ENCODE peak calls at places on chromosomes 2 and 18, in eight cellular contexts. One of them, this sample, is unnamed.
A peak's percentile ranks its signal among the peaks of the same experiment; 100 is the strongest.

GRCh38 chr2:11955314-11955713 is 208.9 kb downstream of the LPIN1 start:
- DNase-seq in spleen: no peak
- DNase-seq in thoracic aorta: no peak
- DNase-seq in heart left ventricle: no peak
- DNase-seq in ovary: no peak
- DNase-seq in fibroblast of the aortic adventitia: peak; percentile 18
- DNase-seq in activated CD8-positive, alpha-beta T cell treated with anti-CD3 and anti-CD28 coated beads for 36 hours: no peak
- DNase-seq in glutamatergic neuron: no peak
- DNase-seq in this sample: no peak

GRCh38 chr18:56632070-56633022 is 6.0 kb downstream of the TXNL1 start:
- DNase-seq in spleen: no peak
- DNase-seq in thoracic aorta: no peak
- DNase-seq in heart left ventricle: no peak
- DNase-seq in ovary: no peak
- DNase-seq in fibroblast of the aortic adventitia: no peak
- DNase-seq in activated CD8-positive, alpha-beta T cell treated with anti-CD3 and anti-CD28 coated beads for 36 hours: no peak
- DNase-seq in glutamatergic neuron: no peak
- DNase-seq in this sample: no peak

GRCh38 chr2:218217366-218218309 is 649 bp downstream of the ARPC2 start:
- DNase-seq in spleen: peak; percentile 95
- DNase-seq in thoracic aorta: no peak
- DNase-seq in heart left ventricle: peak; percentile 59
- DNase-seq in ovary: peak; percentile 51
- DNase-seq in fibroblast of the aortic adventitia: peak; percentile 31
- DNase-seq in activated CD8-positive, alpha-beta T cell treated with anti-CD3 and anti-CD28 coated beads for 36 hours: peak; percentile 88
- DNase-seq in glutamatergic neuron: peak; percentile 60
- DNase-seq in this sample: peak; percentile 73

GRCh38 chr2:118750959-118751565 is 96.4 kb downstream of the EN1 start:
- DNase-seq in spleen: no peak
- DNase-seq in thoracic aorta: no peak
- DNase-seq in heart left ventricle: no peak
- DNase-seq in ovary: no peak
- DNase-seq in fibroblast of the aortic adventitia: peak; percentile 88
- DNase-seq in activated CD8-positive, alpha-beta T cell treated with anti-CD3 and anti-CD28 coated beads for 36 hours: no peak
- DNase-seq in glutamatergic neuron: no peak
- DNase-seq in this sample: no peak

GRCh38 chr2:46471-47345 is at the start of gene FAM110C:
- DNase-seq in spleen: peak; percentile 80
- DNase-seq in thoracic aorta: peak; percentile 34
- DNase-seq in heart left ventricle: peak; percentile 49
- DNase-seq in ovary: peak; percentile 85
- DNase-seq in fibroblast of the aortic adventitia: peak; percentile 34
- DNase-seq in activated CD8-positive, alpha-beta T cell treated with anti-CD3 and anti-CD28 coated beads for 36 hours: peak; percentile 50
- DNase-seq in glutamatergic neuron: peak; percentile 38
- DNase-seq in this sample: no peak

GRCh38 chr2:201520201-201520600 is 68.7 kb downstream of the STRADB start:
- DNase-seq in spleen: no peak
- DNase-seq in thoracic aorta: no peak
- DNase-seq in heart left ventricle: no peak
- DNase-seq in ovary: no peak
- DNase-seq in fibroblast of the aortic adventitia: peak; percentile 53
- DNase-seq in activated CD8-positive, alpha-beta T cell treated with anti-CD3 and anti-CD28 coated beads for 36 hours: no peak
- DNase-seq in glutamatergic neuron: no peak
- DNase-seq in this sample: no peak

GRCh38 chr2:233426619-233427342 is 72.5 kb downstream of the DGKD start:
- DNase-seq in spleen: no peak
- DNase-seq in thoracic aorta: no peak
- DNase-seq in heart left ventricle: no peak
- DNase-seq in ovary: no peak
- DNase-seq in fibroblast of the aortic adventitia: peak; percentile 63
- DNase-seq in activated CD8-positive, alpha-beta T cell treated with anti-CD3 and anti-CD28 coated beads for 36 hours: peak; percentile 82
- DNase-seq in glutamatergic neuron: no peak
- DNase-seq in this sample: no peak

GRCh38 chr2:111119004-111119846 is 1.5 kb upstream of the BCL2L11 start:
- DNase-seq in spleen: peak; percentile 86
- DNase-seq in thoracic aorta: no peak
- DNase-seq in heart left ventricle: peak; percentile 11
- DNase-seq in ovary: peak; percentile 21
- DNase-seq in fibroblast of the aortic adventitia: no peak
- DNase-seq in activated CD8-positive, alpha-beta T cell treated with anti-CD3 and anti-CD28 coated beads for 36 hours: peak; percentile 70
- DNase-seq in glutamatergic neuron: peak; percentile 44
- DNase-seq in this sample: peak; percentile 30

GRCh38 chr2:74186038-74186437 is 7.4 kb upstream of the MOB1A start:
- DNase-seq in spleen: peak; percentile 82
- DNase-seq in thoracic aorta: no peak
- DNase-seq in heart left ventricle: peak; percentile 25
- DNase-seq in ovary: no peak
- DNase-seq in fibroblast of the aortic adventitia: no peak
- DNase-seq in activated CD8-positive, alpha-beta T cell treated with anti-CD3 and anti-CD28 coated beads for 36 hours: peak; percentile 63
- DNase-seq in glutamatergic neuron: no peak
- DNase-seq in this sample: peak; percentile 73

GRCh38 chr2:36336321-36336720 is 19.3 kb upstream of the CRIM1 start:
- DNase-seq in spleen: no peak
- DNase-seq in thoracic aorta: no peak
- DNase-seq in heart left ventricle: no peak
- DNase-seq in ovary: no peak
- DNase-seq in fibroblast of the aortic adventitia: no peak
- DNase-seq in activated CD8-positive, alpha-beta T cell treated with anti-CD3 and anti-CD28 coated beads for 36 hours: no peak
- DNase-seq in glutamatergic neuron: no peak
- DNase-seq in this sample: no peak

GRCh38 chr2:9473985-9474360 is 378 bp upstream of the IAH1 start:
- DNase-seq in spleen: peak; percentile 94
- DNase-seq in thoracic aorta: no peak
- DNase-seq in heart left ventricle: peak; percentile 35
- DNase-seq in ovary: peak; percentile 69
- DNase-seq in fibroblast of the aortic adventitia: peak; percentile 32
- DNase-seq in activated CD8-positive, alpha-beta T cell treated with anti-CD3 and anti-CD28 coated beads for 36 hours: peak; percentile 72
- DNase-seq in glutamatergic neuron: peak; percentile 54
- DNase-seq in this sample: peak; percentile 61

GRCh38 chr2:73210696-73211095 is 3.3 kb upstream of the SMYD5 start:
- DNase-seq in spleen: peak; percentile 52
- DNase-seq in thoracic aorta: no peak
- DNase-seq in heart left ventricle: no peak
- DNase-seq in ovary: no peak
- DNase-seq in fibroblast of the aortic adventitia: no peak
- DNase-seq in activated CD8-positive, alpha-beta T cell treated with anti-CD3 and anti-CD28 coated beads for 36 hours: no peak
- DNase-seq in glutamatergic neuron: no peak
- DNase-seq in this sample: no peak

GRCh38 chr18:9665311-9665710 is 42.8 kb upstream of the RAB31 start:
- DNase-seq in spleen: no peak
- DNase-seq in thoracic aorta: no peak
- DNase-seq in heart left ventricle: no peak
- DNase-seq in ovary: no peak
- DNase-seq in fibroblast of the aortic adventitia: no peak
- DNase-seq in activated CD8-positive, alpha-beta T cell treated with anti-CD3 and anti-CD28 coated beads for 36 hours: no peak
- DNase-seq in glutamatergic neuron: no peak
- DNase-seq in this sample: no peak

GRCh38 chr2:240955306-240956101 is 42.9 kb upstream of the SNED1 start:
- DNase-seq in spleen: no peak
- DNase-seq in thoracic aorta: no peak
- DNase-seq in heart left ventricle: no peak
- DNase-seq in ovary: peak; percentile 17
- DNase-seq in fibroblast of the aortic adventitia: no peak
- DNase-seq in activated CD8-positive, alpha-beta T cell treated with anti-CD3 and anti-CD28 coated beads for 36 hours: no peak
- DNase-seq in glutamatergic neuron: no peak
- DNase-seq in this sample: no peak

GRCh38 chr2:47174731-47175361 is 19.7 kb upstream of the STPG4 start:
- DNase-seq in spleen: no peak
- DNase-seq in thoracic aorta: no peak
- DNase-seq in heart left ventricle: peak; percentile 36
- DNase-seq in ovary: peak; percentile 48
- DNase-seq in fibroblast of the aortic adventitia: peak; percentile 55
- DNase-seq in activated CD8-positive, alpha-beta T cell treated with anti-CD3 and anti-CD28 coated beads for 36 hours: peak; percentile 54
- DNase-seq in glutamatergic neuron: no peak
- DNase-seq in this sample: no peak

GRCh38 chr2:213187833-213188532 is 36.6 kb upstream of the IKZF2 start:
- DNase-seq in spleen: no peak
- DNase-seq in thoracic aorta: no peak
- DNase-seq in heart left ventricle: no peak
- DNase-seq in ovary: no peak
- DNase-seq in fibroblast of the aortic adventitia: peak; percentile 50
- DNase-seq in activated CD8-positive, alpha-beta T cell treated with anti-CD3 and anti-CD28 coated beads for 36 hours: no peak
- DNase-seq in glutamatergic neuron: no peak
- DNase-seq in this sample: no peak

GRCh38 chr2:43333656-43334144 is 107.3 kb upstream of the ZFP36L2 start:
- DNase-seq in spleen: no peak
- DNase-seq in thoracic aorta: no peak
- DNase-seq in heart left ventricle: peak; percentile 56
- DNase-seq in ovary: no peak
- DNase-seq in fibroblast of the aortic adventitia: peak; percentile 91
- DNase-seq in activated CD8-positive, alpha-beta T cell treated with anti-CD3 and anti-CD28 coated beads for 36 hours: no peak
- DNase-seq in glutamatergic neuron: no peak
- DNase-seq in this sample: no peak

GRCh38 chr18:78566065-78566464 is 413.6 kb upstream of the SALL3 start:
- DNase-seq in spleen: no peak
- DNase-seq in thoracic aorta: no peak
- DNase-seq in heart left ventricle: no peak
- DNase-seq in ovary: no peak
- DNase-seq in fibroblast of the aortic adventitia: no peak
- DNase-seq in activated CD8-positive, alpha-beta T cell treated with anti-CD3 and anti-CD28 coated beads for 36 hours: no peak
- DNase-seq in glutamatergic neuron: no peak
- DNase-seq in this sample: no peak
- TF ChIP-seq CTCF in spleen: no peak
- TF ChIP-seq CTCF in thoracic aorta: no peak
- TF ChIP-seq CTCF in heart left ventricle: no peak
- TF ChIP-seq CTCF in ovary: no peak
- TF ChIP-seq CTCF in fibroblast of the aortic adventitia: no peak
- TF ChIP-seq CTCF in activated CD8-positive, alpha-beta T cell treated with anti-CD3 and anti-CD28 coated beads for 36 hours: no peak
- TF ChIP-seq CTCF in glutamatergic neuron: no peak
- TF ChIP-seq CTCF in this sample: no peak

GRCh38 chr2:230067990-230068657 is 600 bp downstream of the SLC16A14 start:
- DNase-seq in spleen: peak; percentile 92
- DNase-seq in thoracic aorta: no peak
- DNase-seq in heart left ventricle: peak; percentile 47
- DNase-seq in ovary: peak; percentile 65
- DNase-seq in fibroblast of the aortic adventitia: peak; percentile 21
- DNase-seq in activated CD8-positive, alpha-beta T cell treated with anti-CD3 and anti-CD28 coated beads for 36 hours: peak; percentile 61
- DNase-seq in glutamatergic neuron: peak; percentile 72
- DNase-seq in this sample: peak; percentile 68
- TF ChIP-seq CTCF in spleen: no peak
- TF ChIP-seq CTCF in thoracic aorta: no peak
- TF ChIP-seq CTCF in heart left ventricle: peak; percentile 15
- TF ChIP-seq CTCF in ovary: peak; percentile 31
- TF ChIP-seq CTCF in fibroblast of the aortic adventitia: no peak
- TF ChIP-seq CTCF in activated CD8-positive, alpha-beta T cell treated with anti-CD3 and anti-CD28 coated beads for 36 hours: no peak
- TF ChIP-seq CTCF in glutamatergic neuron: no peak
- TF ChIP-seq CTCF in this sample: peak; percentile 17

GRCh38 chr2:238974510-238975166 is 126.8 kb downstream of the TWIST2 start:
- DNase-seq in spleen: no peak
- DNase-seq in thoracic aorta: no peak
- DNase-seq in heart left ventricle: no peak
- DNase-seq in ovary: no peak
- DNase-seq in fibroblast of the aortic adventitia: peak; percentile 97
- DNase-seq in activated CD8-positive, alpha-beta T cell treated with anti-CD3 and anti-CD28 coated beads for 36 hours: no peak
- DNase-seq in glutamatergic neuron: no peak
- DNase-seq in this sample: no peak
- TF ChIP-seq CTCF in spleen: no peak
- TF ChIP-seq CTCF in thoracic aorta: no peak
- TF ChIP-seq CTCF in heart left ventricle: no peak
- TF ChIP-seq CTCF in ovary: no peak
- TF ChIP-seq CTCF in fibroblast of the aortic adventitia: peak; percentile 61
- TF ChIP-seq CTCF in activated CD8-positive, alpha-beta T cell treated with anti-CD3 and anti-CD28 coated beads for 36 hours: no peak
- TF ChIP-seq CTCF in glutamatergic neuron: no peak
- TF ChIP-seq CTCF in this sample: no peak

GRCh38 chr2:112451317-112451716 is 17.9 kb upstream of the RGPD8 start:
- DNase-seq in spleen: no peak
- DNase-seq in thoracic aorta: no peak
- DNase-seq in heart left ventricle: no peak
- DNase-seq in ovary: no peak
- DNase-seq in fibroblast of the aortic adventitia: no peak
- DNase-seq in activated CD8-positive, alpha-beta T cell treated with anti-CD3 and anti-CD28 coated beads for 36 hours: no peak
- DNase-seq in glutamatergic neuron: no peak
- DNase-seq in this sample: no peak

GRCh38 chr2:112449854-112450253 is 16.4 kb upstream of the RGPD8 start:
- DNase-seq in spleen: no peak
- DNase-seq in thoracic aorta: no peak
- DNase-seq in heart left ventricle: no peak
- DNase-seq in ovary: no peak
- DNase-seq in fibroblast of the aortic adventitia: no peak
- DNase-seq in activated CD8-positive, alpha-beta T cell treated with anti-CD3 and anti-CD28 coated beads for 36 hours: no peak
- DNase-seq in glutamatergic neuron: no peak
- DNase-seq in this sample: no peak
- TF ChIP-seq CTCF in spleen: no peak
- TF ChIP-seq CTCF in thoracic aorta: no peak
- TF ChIP-seq CTCF in heart left ventricle: no peak
- TF ChIP-seq CTCF in ovary: no peak
- TF ChIP-seq CTCF in fibroblast of the aortic adventitia: no peak
- TF ChIP-seq CTCF in activated CD8-positive, alpha-beta T cell treated with anti-CD3 and anti-CD28 coated beads for 36 hours: no peak
- TF ChIP-seq CTCF in glutamatergic neuron: no peak
- TF ChIP-seq CTCF in this sample: no peak

This sample was measured in GM13976.